ENCODE peak calls at places on chromosomes 2 and 18, in nine cellular contexts. F is lung, K is heart left ventricle, N is fibroblast of mammary gland, B is pancreas, G is left lung, X is endodermal cell, Z is transverse colon, L is tibial nerve. Q is an unnamed sample.

GRCh38 chr2:154914606-154915005 is 216.1 kb downstream of the KCNJ3 start:
- DNase-seq in Z (no peak), K (no peak), X (no peak), N (no peak), L (no peak), F (no peak), B (no peak), G (no peak), Q (no peak)

GRCh38 chr2:240963065-240963375 is 35.4 kb upstream of the SNED1 start:
- DNase-seq in L (peak; percentile 4), N (no peak), G (peak; percentile 38), Z (no peak), K (no peak), B (no peak), X (peak; percentile 43), F (no peak), Q (no peak)

GRCh38 chr2:33497177-33497787 is 20.8 kb downstream of the RASGRP3 start:
- DNase-seq in Z (no peak), N (no peak), X (no peak), G (no peak), F (no peak), L (no peak), B (no peak), K (no peak), Q (no peak)

GRCh38 chr2:31401580-31401979 is 13.0 kb downstream of the XDH start:
- DNase-seq in G (no peak), N (peak; percentile 97), F (peak; percentile 23), K (no peak), X (peak; percentile 60), Z (no peak), L (no peak), B (no peak), Q (peak; percentile 99)

GRCh38 chr2:191791953-191792560 is 54.8 kb downstream of the CAVIN2 start:
- DNase-seq in F (no peak), L (no peak), K (no peak), G (no peak), X (no peak), N (no peak), B (no peak), Z (no peak), Q (peak; percentile 5)

GRCh38 chr2:175030380-175031271 is 25.4 kb upstream of the CHN1 start:
- DNase-seq in B (no peak), G (no peak), X (peak; percentile 81), Z (peak; percentile 13), K (no peak), F (no peak), N (peak; percentile 50), L (peak; percentile 17), Q (peak; percentile 72)

GRCh38 chr2:217797661-217798069 is 205.1 kb downstream of the TNS1 start:
- DNase-seq in X (no peak), K (no peak), G (no peak), Z (no peak), N (peak; percentile 32), L (peak; percentile 51), B (peak; percentile 72), F (peak; percentile 45), Q (no peak)

GRCh38 chr2:152421521-152422367 is 86.8 kb downstream of the FMNL2 start:
- DNase-seq in Z (peak; percentile 48), K (peak; percentile 35), G (no peak), L (peak; percentile 61), F (peak; percentile 63), N (peak; percentile 99), B (peak; percentile 74), X (no peak), Q (peak; percentile 97)

GRCh38 chr18:7953085-7953958 is 386.2 kb downstream of the PTPRM start:
- DNase-seq in B (no peak), N (no peak), Z (no peak), G (no peak), F (no peak), K (no peak), L (no peak), X (no peak), Q (no peak)

GRCh38 chr2:216328347-216328746 is 43.9 kb downstream of the MARCHF4 start:
- DNase-seq in Z (no peak), L (no peak), N (peak; percentile 48), K (no peak), B (no peak), G (no peak), F (no peak), X (no peak), Q (no peak)

GRCh38 chr2:15714002-15714401 is 122.3 kb downstream of the DDX1 start:
- DNase-seq in X (no peak), L (no peak), F (no peak), K (no peak), G (no peak), N (no peak), B (no peak), Z (no peak), Q (no peak)

GRCh38 chr2:9460441-9461017 is 13.8 kb upstream of the IAH1 start:
- DNase-seq in B (no peak), X (no peak), L (no peak), Z (no peak), K (no peak), G (no peak), F (no peak), N (no peak), Q (no peak)

GRCh38 chr2:134258684-134259408 is 5.0 kb downstream of the MGAT5 start:
- DNase-seq in K (peak; percentile 46), N (no peak), L (no peak), G (no peak), F (no peak), X (no peak), B (no peak), Z (peak; percentile 21), Q (no peak)

GRCh38 chr18:69948919-69949537 is 1.4 kb upstream of the CD226 start:
- DNase-seq in X (peak; percentile 52), K (peak; percentile 37), F (peak; percentile 30), L (no peak), G (peak; percentile 50), N (peak; percentile 20), B (no peak), Z (peak; percentile 62), Q (peak; percentile 65)

GRCh38 chr18:69946608-69947155 is 991 bp downstream of the CD226 start:
- DNase-seq in K (no peak), G (no peak), L (no peak), X (no peak), N (no peak), Z (no peak), B (no peak), F (no peak), Q (no peak)

GRCh38 chr18:69945220-69946114 is 2.2 kb downstream of the CD226 start:
- DNase-seq in X (no peak), K (no peak), Z (no peak), L (no peak), F (no peak), G (no peak), B (no peak), N (no peak), Q (no peak)

GRCh38 chr18:69949538-69949936 is 1.9 kb upstream of the CD226 start:
- DNase-seq in G (no peak), L (no peak), B (no peak), X (no peak), F (no peak), N (no peak), K (no peak), Z (no peak), Q (no peak)

GRCh38 chr18:69947361-69948106 is at the start of gene CD226:
- DNase-seq in Z (peak; percentile 20), G (no peak), X (no peak), L (no peak), F (no peak), K (no peak), B (no peak), N (no peak), Q (no peak)
- H3K4me3 ChIP-seq in Z (no peak within 1 kb of the TSS), G (no peak within 1 kb of the TSS), X (no peak within 1 kb of the TSS), L (no peak within 1 kb of the TSS), F (no peak within 1 kb of the TSS), K (no peak within 1 kb of the TSS), B (no peak within 1 kb of the TSS), N (no peak within 1 kb of the TSS), Q (no peak within 1 kb of the TSS)

GRCh38 chr2:44553456-44553855 is 191.7 kb downstream of the CAMKMT start:
- DNase-seq in B (no peak), F (no peak), L (no peak), Z (no peak), N (peak; percentile 85), G (no peak), X (no peak), K (no peak), Q (peak; percentile 81)
- TF ChIP-seq CTCF in B (no peak), F (no peak), L (no peak), Z (no peak), N (no peak), G (no peak), X (no peak), K (no peak), Q (no peak)

GRCh38 chr2:189700681-189701080 is 26.2 kb downstream of the ANKAR start:
- DNase-seq in G (no peak), Z (no peak), K (no peak), L (no peak), B (no peak), F (no peak), N (no peak), X (no peak), Q (no peak)

GRCh38 chr2:189696223-189696622 is 21.8 kb downstream of the ANKAR start:
- DNase-seq in K (no peak), L (no peak), Z (no peak), G (no peak), N (no peak), F (no peak), X (no peak), B (no peak), Q (no peak)

GRCh38 chr2:189702071-189702470 is 27.6 kb downstream of the ANKAR start:
- DNase-seq in X (no peak), L (no peak), Z (no peak), K (no peak), N (peak; percentile 11), B (no peak), F (no peak), G (no peak), Q (no peak)

DNA sequence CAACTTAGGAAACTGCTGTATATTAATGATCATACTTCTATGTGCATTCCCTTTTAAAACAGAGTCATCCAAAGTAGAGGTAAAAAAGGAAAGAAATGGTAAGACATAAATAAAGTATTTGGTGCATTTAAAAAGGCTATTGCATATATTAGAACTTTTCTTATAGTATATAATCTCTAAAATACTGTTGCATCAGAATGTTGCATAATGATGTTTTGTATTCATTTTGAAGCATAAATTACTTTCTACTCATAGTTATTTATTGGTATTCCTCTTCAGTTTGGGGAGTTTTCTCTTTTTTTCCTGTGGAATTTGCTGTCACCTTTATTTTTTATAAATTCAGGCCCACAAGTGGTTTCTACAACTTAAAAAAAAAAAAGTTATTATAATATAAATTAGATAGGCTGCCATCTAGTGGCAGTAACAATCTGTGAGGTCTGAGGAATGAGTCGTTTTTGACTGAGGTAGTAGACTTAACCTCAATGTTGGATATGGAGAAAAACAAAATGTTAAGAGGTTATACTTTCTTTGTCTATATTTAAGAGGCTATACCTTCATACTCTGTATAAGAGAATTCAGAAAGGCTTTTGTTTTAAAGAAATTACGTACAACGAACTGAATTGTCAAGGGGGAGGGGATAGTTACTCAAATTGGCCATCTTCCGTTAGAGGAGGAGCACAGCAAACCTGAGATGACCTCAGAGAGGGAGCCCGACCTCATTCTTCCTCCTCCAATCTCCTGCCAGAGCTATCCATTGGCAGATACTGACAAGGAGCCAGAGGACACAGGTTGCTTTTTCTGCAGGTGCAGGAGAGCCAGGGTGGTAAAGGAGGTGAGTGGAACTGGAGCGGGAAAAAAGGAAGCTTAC is 23.8 kb downstream of the ANKAR start:
- DNase-seq in G (no peak), Z (peak; percentile 21), N (peak; percentile 64), B (peak; percentile 28), L (peak; percentile 88), F (no peak), X (peak; percentile 85), K (no peak), Q (peak; percentile 62)
- H3K4me3 ChIP-seq in G (no peak overlapping the region), Z (no peak overlapping the region), N (no peak overlapping the region), B (no peak overlapping the region), L (no peak overlapping the region), F (no peak overlapping the region), X (no peak overlapping the region), K (no peak overlapping the region), Q (no peak overlapping the region)

GRCh38 chr2:100246163-100247145 is 75.8 kb downstream of the LONRF2 start:
- DNase-seq in X (peak; percentile 75), N (peak; percentile 25), G (no peak), L (no peak), B (no peak), K (no peak), F (no peak), Z (no peak), Q (no peak)
- TF ChIP-seq CTCF in X (peak; percentile 73), N (peak; percentile 49), G (no peak), L (peak; percentile 13), B (peak; percentile 20), K (peak; percentile 31), F (peak; percentile 45), Z (peak; percentile 23), Q (peak; percentile 27)

Q was measured in foreskin fibroblast.